ENCODE peak calls at places on chromosomes 6 and 20, in eight cellular contexts. One of them, this sample, is unnamed.
A peak's percentile ranks its signal among the peaks of the same experiment; 100 is the strongest.

GRCh38 chr6:168060521-168060931 is 18.5 kb downstream of the FRMD1 start:
- DNase-seq in Caki2: no peak
- DNase-seq in A549: peak; percentile 13
- DNase-seq in psoas muscle: peak; percentile 64
- DNase-seq in effector memory CD8-positive, alpha-beta T cell: no peak
- DNase-seq in foreskin fibroblast: no peak
- DNase-seq in transverse colon: peak; percentile 80
- DNase-seq in right lobe of liver: no peak
- DNase-seq in this sample: no peak

GRCh38 chr20:14687317-14687716 is 349.9 kb upstream of the FLRT3 start:
- DNase-seq in psoas muscle: no peak
- DNase-seq in A549: no peak
- DNase-seq in transverse colon: no peak
- DNase-seq in effector memory CD8-positive, alpha-beta T cell: no peak
- DNase-seq in foreskin fibroblast: peak; percentile 65
- DNase-seq in Caki2: no peak
- DNase-seq in right lobe of liver: no peak
- DNase-seq in this sample: no peak

GRCh38 chr6:80094017-80094416 is 12.5 kb upstream of the BCKDHB start:
- DNase-seq in effector memory CD8-positive, alpha-beta T cell: peak; percentile 14
- DNase-seq in psoas muscle: no peak
- DNase-seq in foreskin fibroblast: peak; percentile 48
- DNase-seq in A549: peak; percentile 9
- DNase-seq in Caki2: peak; percentile 13
- DNase-seq in transverse colon: no peak
- DNase-seq in right lobe of liver: no peak
- DNase-seq in this sample: no peak

GRCh38 chr20:2603816-2604505 is 48.5 kb upstream of the NOP56 start:
- DNase-seq in effector memory CD8-positive, alpha-beta T cell: no peak
- DNase-seq in psoas muscle: no peak
- DNase-seq in right lobe of liver: no peak
- DNase-seq in foreskin fibroblast: no peak
- DNase-seq in A549: no peak
- DNase-seq in transverse colon: no peak
- DNase-seq in Caki2: no peak
- DNase-seq in this sample: no peak

GRCh38 chr6:20630617-20631448 is 96.6 kb downstream of the CDKAL1 start:
- DNase-seq in foreskin fibroblast: no peak
- DNase-seq in A549: no peak
- DNase-seq in psoas muscle: no peak
- DNase-seq in transverse colon: no peak
- DNase-seq in Caki2: no peak
- DNase-seq in effector memory CD8-positive, alpha-beta T cell: no peak
- DNase-seq in right lobe of liver: no peak
- DNase-seq in this sample: peak; percentile 10

GRCh38 chr6:1103027-1103426 is 208.9 kb upstream of the FOXQ1 start:
- DNase-seq in psoas muscle: no peak
- DNase-seq in transverse colon: no peak
- DNase-seq in Caki2: no peak
- DNase-seq in right lobe of liver: no peak
- DNase-seq in foreskin fibroblast: peak; percentile 59
- DNase-seq in effector memory CD8-positive, alpha-beta T cell: no peak
- DNase-seq in A549: no peak
- DNase-seq in this sample: no peak

GRCh38 chr6:161918608-161919205 is 644.8 kb upstream of the AGPAT4 start:
- DNase-seq in transverse colon: no peak
- DNase-seq in A549: no peak
- DNase-seq in foreskin fibroblast: no peak
- DNase-seq in Caki2: no peak
- DNase-seq in right lobe of liver: no peak
- DNase-seq in psoas muscle: no peak
- DNase-seq in effector memory CD8-positive, alpha-beta T cell: no peak
- DNase-seq in this sample: no peak

GRCh38 chr6:57276946-57277345 is 40.5 kb upstream of the PRIM2 start:
- DNase-seq in A549: no peak
- DNase-seq in psoas muscle: no peak
- DNase-seq in Caki2: no peak
- DNase-seq in transverse colon: no peak
- DNase-seq in foreskin fibroblast: peak; percentile 44
- DNase-seq in right lobe of liver: no peak
- DNase-seq in effector memory CD8-positive, alpha-beta T cell: no peak
- DNase-seq in this sample: no peak

GRCh38 chr20:32509639-32510066 is 75.5 kb downstream of the NOL4L start:
- DNase-seq in effector memory CD8-positive, alpha-beta T cell: peak; percentile 66
- DNase-seq in A549: no peak
- DNase-seq in psoas muscle: no peak
- DNase-seq in Caki2: no peak
- DNase-seq in transverse colon: peak; percentile 47
- DNase-seq in foreskin fibroblast: peak; percentile 23
- DNase-seq in right lobe of liver: no peak
- DNase-seq in this sample: no peak